ENCODE peak calls at places on chromosomes 5 and 9, in five cellular contexts. One of them, this sample, is unnamed.
A peak's percentile ranks its signal among the peaks of the same experiment; 100 is the strongest.

GRCh38 chr5:50751064-50751657 is 84.7 kb downstream of the PARP8 start:
- DNase-seq in OCI-LY7: peak; percentile 83
- DNase-seq in heart left ventricle: no peak
- DNase-seq in astrocyte of the spinal cord: peak; percentile 57
- DNase-seq in cardiac muscle cell: peak; percentile 66
- DNase-seq in this sample: peak; percentile 36

GRCh38 chr5:89950234-89950633 is 459.3 kb downstream of the CETN3 start:
- DNase-seq in OCI-LY7: no peak
- DNase-seq in heart left ventricle: no peak
- DNase-seq in astrocyte of the spinal cord: no peak
- DNase-seq in cardiac muscle cell: no peak
- DNase-seq in this sample: no peak

GRCh38 chr9:84271887-84272556 is 68.5 kb downstream of the SLC28A3 start:
- DNase-seq in OCI-LY7: no peak
- DNase-seq in heart left ventricle: no peak
- DNase-seq in astrocyte of the spinal cord: peak; percentile 43
- DNase-seq in cardiac muscle cell: peak; percentile 49
- DNase-seq in this sample: no peak

GRCh38 chr5:40746703-40747102 is 9.1 kb downstream of the TTC33 start:
- DNase-seq in OCI-LY7: no peak
- DNase-seq in heart left ventricle: no peak
- DNase-seq in astrocyte of the spinal cord: peak; percentile 25
- DNase-seq in cardiac muscle cell: peak; percentile 49
- DNase-seq in this sample: no peak

GRCh38 chr9:15268317-15268716 is 38.7 kb downstream of the TTC39B start:
- DNase-seq in OCI-LY7: no peak
- DNase-seq in heart left ventricle: no peak
- DNase-seq in astrocyte of the spinal cord: no peak
- DNase-seq in cardiac muscle cell: no peak
- DNase-seq in this sample: no peak

GRCh38 chr5:62592558-62592957 is 13.9 kb downstream of the LRRC70 start:
- DNase-seq in OCI-LY7: no peak
- DNase-seq in heart left ventricle: no peak
- DNase-seq in astrocyte of the spinal cord: no peak
- DNase-seq in cardiac muscle cell: no peak
- DNase-seq in this sample: no peak

GRCh38 chr5:87453801-87454200 is 41.1 kb upstream of the CCNH start:
- DNase-seq in OCI-LY7: no peak
- DNase-seq in heart left ventricle: no peak
- DNase-seq in astrocyte of the spinal cord: no peak
- DNase-seq in cardiac muscle cell: no peak
- DNase-seq in this sample: no peak

GRCh38 chr5:90095292-90096060 is 314.1 kb downstream of the CETN3 start:
- DNase-seq in OCI-LY7: no peak
- DNase-seq in heart left ventricle: no peak
- DNase-seq in astrocyte of the spinal cord: peak; percentile 20
- DNase-seq in cardiac muscle cell: no peak
- DNase-seq in this sample: no peak

GRCh38 chr9:99835142-99835541 is 13.5 kb downstream of the NR4A3 start:
- DNase-seq in OCI-LY7: no peak
- DNase-seq in heart left ventricle: no peak
- DNase-seq in astrocyte of the spinal cord: no peak
- DNase-seq in cardiac muscle cell: no peak
- DNase-seq in this sample: no peak

GRCh38 chr5:110288766-110289165 is 437.7 kb downstream of the TMEM232 start:
- DNase-seq in OCI-LY7: no peak
- DNase-seq in heart left ventricle: no peak
- DNase-seq in astrocyte of the spinal cord: peak; percentile 80
- DNase-seq in cardiac muscle cell: no peak
- DNase-seq in this sample: no peak

DNA sequence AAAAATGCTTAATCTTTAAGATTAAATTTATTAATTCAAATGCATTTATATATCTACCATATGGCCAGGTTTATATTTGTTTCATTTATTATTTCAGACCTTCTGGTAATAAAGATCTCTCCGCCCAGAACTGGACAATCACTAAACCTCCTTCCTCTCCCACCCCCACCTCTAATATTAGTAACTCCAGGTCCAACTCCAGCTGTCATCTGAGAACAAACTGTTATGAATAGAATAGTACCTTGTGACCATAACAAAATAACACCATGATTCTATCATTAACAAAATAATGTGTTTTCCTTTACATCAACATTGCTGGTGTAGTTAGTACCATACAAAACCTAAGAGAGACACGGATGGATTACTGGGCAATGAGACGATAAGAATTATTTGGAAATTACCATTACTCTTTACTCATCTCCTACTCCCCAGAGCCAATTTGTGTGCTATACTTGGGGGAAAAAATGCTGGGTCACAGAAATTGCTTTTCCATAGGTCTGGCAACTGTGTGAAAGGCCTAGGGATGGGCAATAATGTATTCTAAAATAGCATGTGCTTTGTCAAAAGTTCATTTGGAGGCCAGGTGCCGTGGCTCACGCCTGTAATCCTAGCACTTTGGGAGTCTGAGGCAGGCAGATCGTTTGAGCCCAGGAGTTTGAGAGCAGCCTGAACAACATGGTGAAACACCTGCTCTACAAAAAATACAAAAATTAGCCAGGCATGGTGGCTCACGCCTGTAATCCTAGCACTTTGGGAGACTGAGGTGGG is 186.1 kb downstream of the ENC1 start:
- DNase-seq in OCI-LY7: no peak
- DNase-seq in heart left ventricle: no peak
- DNase-seq in astrocyte of the spinal cord: no peak
- DNase-seq in cardiac muscle cell: no peak
- DNase-seq in this sample: no peak
- TF ChIP-seq CTCF in OCI-LY7: no peak
- TF ChIP-seq CTCF in heart left ventricle: no peak
- TF ChIP-seq CTCF in astrocyte of the spinal cord: no peak
- TF ChIP-seq CTCF in cardiac muscle cell: no peak
- TF ChIP-seq CTCF in this sample: no peak

GRCh38 chr5:74500037-74500917 is 140.3 kb downstream of the ENC1 start:
- DNase-seq in OCI-LY7: no peak
- DNase-seq in heart left ventricle: no peak
- DNase-seq in astrocyte of the spinal cord: no peak
- DNase-seq in cardiac muscle cell: no peak
- DNase-seq in this sample: no peak
- H3K4me3 ChIP-seq in OCI-LY7: no peak overlapping the region
- H3K4me3 ChIP-seq in heart left ventricle: no peak overlapping the region
- H3K4me3 ChIP-seq in astrocyte of the spinal cord: no peak overlapping the region
- H3K4me3 ChIP-seq in cardiac muscle cell: no peak overlapping the region
- H3K4me3 ChIP-seq in this sample: no peak overlapping the region

GRCh38 chr5:172669808-172670402 is 28.8 kb downstream of the NEURL1B start:
- DNase-seq in OCI-LY7: no peak
- DNase-seq in heart left ventricle: no peak
- DNase-seq in astrocyte of the spinal cord: no peak
- DNase-seq in cardiac muscle cell: no peak
- DNase-seq in this sample: no peak
- TF ChIP-seq CTCF in OCI-LY7: no peak
- TF ChIP-seq CTCF in heart left ventricle: no peak
- TF ChIP-seq CTCF in astrocyte of the spinal cord: peak; percentile 4
- TF ChIP-seq CTCF in cardiac muscle cell: no peak
- TF ChIP-seq CTCF in this sample: no peak

GRCh38 chr5:140595538-140595937 is 30.9 kb downstream of the SLC35A4 start:
- DNase-seq in OCI-LY7: no peak
- DNase-seq in heart left ventricle: no peak
- DNase-seq in astrocyte of the spinal cord: no peak
- DNase-seq in cardiac muscle cell: no peak
- DNase-seq in this sample: no peak

GRCh38 chr5:140594169-140594568 is 29.5 kb downstream of the SLC35A4 start:
- DNase-seq in OCI-LY7: no peak
- DNase-seq in heart left ventricle: no peak
- DNase-seq in astrocyte of the spinal cord: no peak
- DNase-seq in cardiac muscle cell: no peak
- DNase-seq in this sample: no peak

GRCh38 chr5:140600096-140600495 is 32.9 kb downstream of the CD14 start:
- DNase-seq in OCI-LY7: no peak
- DNase-seq in heart left ventricle: no peak
- DNase-seq in astrocyte of the spinal cord: no peak
- DNase-seq in cardiac muscle cell: no peak
- DNase-seq in this sample: no peak

GRCh38 chr5:140598836-140599235 is 34.1 kb downstream of the CD14 start:
- DNase-seq in OCI-LY7: no peak
- DNase-seq in heart left ventricle: no peak
- DNase-seq in astrocyte of the spinal cord: no peak
- DNase-seq in cardiac muscle cell: no peak
- DNase-seq in this sample: no peak

GRCh38 chr5:140596364-140596763 is 31.7 kb downstream of the SLC35A4 start:
- DNase-seq in OCI-LY7: no peak
- DNase-seq in heart left ventricle: no peak
- DNase-seq in astrocyte of the spinal cord: no peak
- DNase-seq in cardiac muscle cell: peak; percentile 75
- DNase-seq in this sample: no peak
- H3K4me3 ChIP-seq in OCI-LY7: no peak overlapping the region
- H3K4me3 ChIP-seq in heart left ventricle: no peak overlapping the region
- H3K4me3 ChIP-seq in astrocyte of the spinal cord: no peak overlapping the region
- H3K4me3 ChIP-seq in cardiac muscle cell: no peak overlapping the region
- H3K4me3 ChIP-seq in this sample: no peak overlapping the region

GRCh38 chr9:127910613-127911205 is 6.1 kb downstream of the ST6GALNAC4 start:
- DNase-seq in OCI-LY7: no peak
- DNase-seq in heart left ventricle: no peak
- DNase-seq in astrocyte of the spinal cord: peak; percentile 38
- DNase-seq in cardiac muscle cell: no peak
- DNase-seq in this sample: no peak
- TF ChIP-seq CTCF in OCI-LY7: peak; percentile 62
- TF ChIP-seq CTCF in heart left ventricle: no peak
- TF ChIP-seq CTCF in astrocyte of the spinal cord: no peak
- TF ChIP-seq CTCF in cardiac muscle cell: no peak
- TF ChIP-seq CTCF in this sample: peak; percentile 28

GRCh38 chr9:131397100-131397790 is 3.4 kb downstream of the PRRC2B start:
- DNase-seq in OCI-LY7: no peak
- DNase-seq in heart left ventricle: no peak
- DNase-seq in astrocyte of the spinal cord: peak; percentile 60
- DNase-seq in cardiac muscle cell: no peak
- DNase-seq in this sample: no peak
- H3K4me3 ChIP-seq in OCI-LY7: peak overlapping the region; percentile 85
- H3K4me3 ChIP-seq in heart left ventricle: no peak overlapping the region
- H3K4me3 ChIP-seq in astrocyte of the spinal cord: peak overlapping the region; percentile 30
- H3K4me3 ChIP-seq in cardiac muscle cell: peak overlapping the region; percentile 1
- H3K4me3 ChIP-seq in this sample: peak overlapping the region; percentile 41

GRCh38 chr9:35489313-35490154 is at the start of gene RUSC2:
- DNase-seq in OCI-LY7: peak; percentile 24
- DNase-seq in heart left ventricle: peak; percentile 92
- DNase-seq in astrocyte of the spinal cord: peak; percentile 93
- DNase-seq in cardiac muscle cell: peak; percentile 96
- DNase-seq in this sample: no peak

GRCh38 chr9:35490155-35490909 is 421 bp downstream of the RUSC2 start:
- DNase-seq in OCI-LY7: no peak
- DNase-seq in heart left ventricle: peak; percentile 70
- DNase-seq in astrocyte of the spinal cord: no peak
- DNase-seq in cardiac muscle cell: no peak
- DNase-seq in this sample: no peak

GRCh38 chr9:35488566-35489312 is 1.2 kb upstream of the RUSC2 start:
- DNase-seq in OCI-LY7: no peak
- DNase-seq in heart left ventricle: no peak
- DNase-seq in astrocyte of the spinal cord: no peak
- DNase-seq in cardiac muscle cell: no peak
- DNase-seq in this sample: no peak

GRCh38 chr9:35487066-35487465 is 2.8 kb upstream of the RUSC2 start:
- DNase-seq in OCI-LY7: no peak
- DNase-seq in heart left ventricle: no peak
- DNase-seq in astrocyte of the spinal cord: no peak
- DNase-seq in cardiac muscle cell: no peak
- DNase-seq in this sample: no peak

GRCh38 chr9:35488019-35488418 is 1.9 kb upstream of the RUSC2 start:
- DNase-seq in OCI-LY7: no peak
- DNase-seq in heart left ventricle: no peak
- DNase-seq in astrocyte of the spinal cord: no peak
- DNase-seq in cardiac muscle cell: no peak
- DNase-seq in this sample: no peak
- TF ChIP-seq CTCF in OCI-LY7: no peak
- TF ChIP-seq CTCF in heart left ventricle: no peak
- TF ChIP-seq CTCF in astrocyte of the spinal cord: no peak
- TF ChIP-seq CTCF in cardiac muscle cell: no peak
- TF ChIP-seq CTCF in this sample: no peak

DNA sequence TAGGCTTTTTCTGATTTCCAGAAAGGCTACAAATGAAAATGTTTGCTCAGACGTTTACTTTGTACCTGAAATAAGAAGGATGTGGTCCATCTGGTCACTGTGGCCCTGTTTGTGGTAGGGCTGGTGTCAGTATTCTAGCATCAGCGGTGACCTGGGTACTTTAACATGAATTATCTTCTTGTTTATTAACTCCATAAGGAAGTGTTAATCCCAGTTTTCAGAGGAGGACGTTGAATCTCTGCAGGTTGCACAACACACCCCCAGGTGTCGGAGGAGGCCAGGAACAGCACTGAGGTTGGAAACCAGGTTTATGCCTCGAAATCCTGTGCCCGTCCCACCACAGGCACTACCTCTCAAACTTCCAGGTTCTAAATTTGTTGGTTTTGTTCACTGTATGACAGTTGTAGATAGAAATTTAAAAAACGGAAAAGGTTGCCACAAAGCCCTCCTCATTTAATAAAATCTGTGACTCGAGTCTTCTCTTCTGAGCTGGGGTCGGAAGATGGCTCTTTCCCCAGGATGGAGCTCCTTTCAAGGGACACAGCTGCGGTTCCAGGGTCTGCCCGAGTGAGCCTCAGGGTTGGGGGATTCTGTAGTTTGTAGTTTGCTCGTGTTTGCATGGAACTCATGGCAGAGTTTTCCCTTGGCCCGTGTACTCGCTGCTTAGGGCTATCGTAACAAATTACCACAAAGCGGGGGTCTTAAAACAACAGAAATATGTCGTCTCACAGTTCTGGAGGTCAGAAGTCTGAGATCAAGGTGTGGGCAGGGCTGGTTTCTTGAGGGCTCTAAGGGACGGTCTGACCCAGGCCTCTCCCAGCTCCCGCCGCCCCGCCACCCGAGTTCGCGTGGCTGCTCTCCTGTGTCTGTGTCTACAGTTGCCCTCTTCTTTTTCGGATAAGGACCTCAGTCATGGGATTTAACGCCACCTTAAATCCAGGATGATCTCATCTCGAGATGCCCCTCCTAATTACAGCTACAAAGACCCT is 13.7 kb upstream of the LPCAT1 start:
- DNase-seq in OCI-LY7: no peak
- DNase-seq in heart left ventricle: no peak
- DNase-seq in astrocyte of the spinal cord: no peak
- DNase-seq in cardiac muscle cell: no peak
- DNase-seq in this sample: no peak
- H3K4me3 ChIP-seq in OCI-LY7: peak overlapping the region; percentile 64
- H3K4me3 ChIP-seq in heart left ventricle: peak overlapping the region; percentile 31
- H3K4me3 ChIP-seq in astrocyte of the spinal cord: no peak overlapping the region
- H3K4me3 ChIP-seq in cardiac muscle cell: no peak overlapping the region
- H3K4me3 ChIP-seq in this sample: no peak overlapping the region

GRCh38 chr5:35758151-35758724 is 98.5 kb upstream of the IL7R start:
- DNase-seq in OCI-LY7: no peak
- DNase-seq in heart left ventricle: no peak
- DNase-seq in astrocyte of the spinal cord: no peak
- DNase-seq in cardiac muscle cell: no peak
- DNase-seq in this sample: no peak
- TF ChIP-seq CTCF in OCI-LY7: no peak
- TF ChIP-seq CTCF in heart left ventricle: no peak
- TF ChIP-seq CTCF in astrocyte of the spinal cord: no peak
- TF ChIP-seq CTCF in cardiac muscle cell: no peak
- TF ChIP-seq CTCF in this sample: no peak

GRCh38 chr5:131382407-131383395 is 118.8 kb downstream of the CDC42SE2 start:
- DNase-seq in OCI-LY7: peak; percentile 87
- DNase-seq in heart left ventricle: no peak
- DNase-seq in astrocyte of the spinal cord: peak; percentile 44
- DNase-seq in cardiac muscle cell: peak; percentile 57
- DNase-seq in this sample: peak; percentile 82
- H3K4me3 ChIP-seq in OCI-LY7: no peak overlapping the region
- H3K4me3 ChIP-seq in heart left ventricle: no peak overlapping the region
- H3K4me3 ChIP-seq in astrocyte of the spinal cord: no peak overlapping the region
- H3K4me3 ChIP-seq in cardiac muscle cell: no peak overlapping the region
- H3K4me3 ChIP-seq in this sample: no peak overlapping the region